ENCODE peak calls at places on chromosomes 5 and 9, in five cellular contexts. F, L, V, Q and A are unnamed samples.
A peak's percentile ranks its signal among the peaks of the same experiment; 100 is the strongest.

GRCh38 chr9:5949103-5949699 is 58.5 kb downstream of the MLANA start:
- DNase-seq in F (no peak), L (no peak), V (peak; percentile 30), Q (peak; percentile 27), A (peak; percentile 34)

GRCh38 chr5:120152472-120152871 is 311.6 kb upstream of the PRR16 start:
- DNase-seq in F (no peak), L (no peak), V (peak; percentile 94), Q (no peak), A (peak; percentile 30)

GRCh38 chr5:170280090-170280493 is 17.5 kb downstream of the LCP2 start:
- DNase-seq in F (peak; percentile 27), L (no peak), V (no peak), Q (peak; percentile 68), A (no peak)

GRCh38 chr9:94603259-94603776 is 9.7 kb upstream of the FBP2 start:
- DNase-seq in F (peak; percentile 75), L (peak; percentile 64), V (peak; percentile 90), Q (peak; percentile 88), A (peak; percentile 42)

GRCh38 chr5:109121225-109121624 is 288.5 kb downstream of the PJA2 start:
- DNase-seq in F (no peak), L (no peak), V (no peak), Q (no peak), A (no peak)

GRCh38 chr5:143041461-143041860 is 271.3 kb downstream of the ARHGAP26 start:
- DNase-seq in F (no peak), L (no peak), V (no peak), Q (no peak), A (no peak)

GRCh38 chr5:33425334-33425733 is 15.4 kb upstream of the TARS1 start:
- DNase-seq in F (no peak), L (no peak), V (no peak), Q (no peak), A (peak; percentile 15)

GRCh38 chr5:112908854-112909253 is 13.2 kb downstream of the REEP5 start:
- DNase-seq in F (no peak), L (no peak), V (no peak), Q (no peak), A (no peak)

GRCh38 chr5:157571357-157571827 is 4.2 kb downstream of the ADAM19 start:
- DNase-seq in F (no peak), L (peak; percentile 23), V (peak; percentile 78), Q (peak; percentile 99), A (peak; percentile 83)

GRCh38 chr9:113426701-113427100 is 16.2 kb downstream of the C9orf43 start:
- DNase-seq in F (no peak), L (no peak), V (no peak), Q (no peak), A (no peak)

GRCh38 chr5:173091981-173092380 is 35.8 kb downstream of the CREBRF start:
- DNase-seq in F (no peak), L (no peak), V (no peak), Q (no peak), A (no peak)

GRCh38 chr9:6845881-6846280 is 88.1 kb downstream of the KDM4C start:
- DNase-seq in F (peak; percentile 15), L (peak; percentile 9), V (peak; percentile 35), Q (peak; percentile 81), A (peak; percentile 5)

GRCh38 chr5:11174601-11175000 is 413.6 kb upstream of the DAP start:
- DNase-seq in F (no peak), L (no peak), V (no peak), Q (no peak), A (peak; percentile 88)

GRCh38 chr9:546235-546634 is 295.3 kb upstream of the DMRT1 start:
- DNase-seq in F (no peak), L (no peak), V (no peak), Q (peak; percentile 67), A (no peak)
- H3K4me2 ChIP-seq in F (no peak overlapping the region), L (peak overlapping the region; percentile 35), V (no peak overlapping the region), Q (no peak overlapping the region), A (no peak overlapping the region)

GRCh38 chr9:3912817-3913216 is 387.0 kb upstream of the RFX3 start:
- DNase-seq in F (peak; percentile 47), L (no peak), V (peak; percentile 58), Q (no peak), A (no peak)
- H3K18ac ChIP-seq in F (no peak overlapping the region), L (no peak overlapping the region), V (no peak overlapping the region), Q (no peak overlapping the region), A (no peak overlapping the region)

DNA sequence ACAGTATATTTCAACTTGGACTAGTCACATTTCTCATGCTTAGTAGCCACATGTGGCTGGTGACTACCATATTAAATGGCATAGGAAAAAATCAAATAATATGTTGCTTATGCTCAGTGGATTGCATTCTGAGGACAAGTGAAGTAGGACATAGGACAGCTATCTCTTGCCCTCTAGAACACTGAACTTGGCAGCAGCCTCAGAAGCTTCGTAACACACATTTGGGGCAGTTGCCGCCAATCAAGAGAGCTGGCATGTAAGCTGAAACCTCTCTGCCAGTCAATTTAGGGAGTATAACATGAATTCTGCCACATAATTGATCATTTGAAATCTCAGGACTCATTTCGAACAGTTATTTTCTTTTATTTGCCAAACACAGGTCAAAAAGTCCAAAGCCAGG is 505.5 kb downstream of the MAT2B start:
- DNase-seq in F (no peak), L (no peak), V (no peak), Q (no peak), A (no peak)
- H3K4me2 ChIP-seq in F (no peak overlapping the region), L (no peak overlapping the region), V (no peak overlapping the region), Q (no peak overlapping the region), A (no peak overlapping the region)

DNA sequence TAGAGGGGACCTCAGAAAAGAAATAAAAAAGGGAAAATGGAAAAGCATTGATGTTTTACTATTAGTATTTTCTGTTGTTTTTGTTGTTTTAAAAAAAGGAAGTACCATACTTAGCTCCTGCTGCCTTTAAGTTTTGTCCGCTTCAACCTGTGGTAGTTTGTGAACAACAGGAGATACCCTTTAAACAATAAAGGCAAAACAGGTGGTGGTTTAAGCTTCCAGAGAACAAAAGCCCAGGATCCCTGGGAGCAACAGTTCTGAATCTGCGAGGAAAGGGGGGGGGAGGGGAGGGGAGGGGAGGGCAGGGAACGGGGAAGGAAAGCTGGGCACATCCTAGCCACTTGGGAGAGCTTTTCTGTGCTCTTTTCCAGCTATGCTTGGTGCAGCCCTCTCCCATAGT is 2.1 kb upstream of the PSIP1 start:
- DNase-seq in F (no peak), L (peak; percentile 43), V (no peak), Q (peak; percentile 64), A (no peak)
- H3K18ac ChIP-seq in F (no peak overlapping the region), L (peak overlapping the region; percentile 89), V (no peak overlapping the region), Q (peak overlapping the region; percentile 57), A (no peak overlapping the region)

DNA sequence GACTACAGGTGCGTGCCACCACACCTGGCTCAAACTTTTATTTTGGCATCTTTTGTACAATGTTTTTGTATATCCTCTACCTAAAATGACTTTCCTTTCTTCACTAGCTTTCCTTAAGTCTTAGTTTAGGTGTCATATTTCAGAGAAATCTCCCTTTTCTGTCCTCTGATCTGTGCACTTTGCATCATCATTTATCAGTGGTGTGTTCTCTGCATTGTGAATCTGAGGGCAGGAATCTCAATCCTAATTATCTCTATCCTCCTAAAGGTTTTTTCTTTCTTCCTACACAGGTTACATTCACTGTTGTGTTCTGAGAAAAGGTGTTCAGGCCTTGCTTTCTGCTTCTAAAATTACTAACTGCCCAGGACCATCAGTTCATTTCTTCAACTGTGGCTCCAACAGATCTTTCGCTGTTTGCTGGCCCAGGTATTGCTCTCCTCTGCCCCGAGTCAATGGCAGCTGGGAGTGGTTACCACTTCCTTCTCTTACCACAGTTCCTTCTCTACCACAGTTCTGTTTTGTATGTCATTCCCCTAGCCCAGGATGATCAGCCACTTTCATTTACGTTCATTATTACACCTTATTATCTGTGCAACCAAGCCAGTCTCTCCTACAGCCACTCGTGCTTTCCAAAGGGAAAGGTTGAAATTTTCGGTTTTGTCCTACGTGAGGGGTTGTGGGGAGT is 14.0 kb downstream of the TGFBR1 start:
- DNase-seq in F (no peak), L (no peak), V (no peak), Q (no peak), A (no peak)
- H3K4me2 ChIP-seq in F (no peak overlapping the region), L (no peak overlapping the region), V (no peak overlapping the region), Q (no peak overlapping the region), A (no peak overlapping the region)

DNA sequence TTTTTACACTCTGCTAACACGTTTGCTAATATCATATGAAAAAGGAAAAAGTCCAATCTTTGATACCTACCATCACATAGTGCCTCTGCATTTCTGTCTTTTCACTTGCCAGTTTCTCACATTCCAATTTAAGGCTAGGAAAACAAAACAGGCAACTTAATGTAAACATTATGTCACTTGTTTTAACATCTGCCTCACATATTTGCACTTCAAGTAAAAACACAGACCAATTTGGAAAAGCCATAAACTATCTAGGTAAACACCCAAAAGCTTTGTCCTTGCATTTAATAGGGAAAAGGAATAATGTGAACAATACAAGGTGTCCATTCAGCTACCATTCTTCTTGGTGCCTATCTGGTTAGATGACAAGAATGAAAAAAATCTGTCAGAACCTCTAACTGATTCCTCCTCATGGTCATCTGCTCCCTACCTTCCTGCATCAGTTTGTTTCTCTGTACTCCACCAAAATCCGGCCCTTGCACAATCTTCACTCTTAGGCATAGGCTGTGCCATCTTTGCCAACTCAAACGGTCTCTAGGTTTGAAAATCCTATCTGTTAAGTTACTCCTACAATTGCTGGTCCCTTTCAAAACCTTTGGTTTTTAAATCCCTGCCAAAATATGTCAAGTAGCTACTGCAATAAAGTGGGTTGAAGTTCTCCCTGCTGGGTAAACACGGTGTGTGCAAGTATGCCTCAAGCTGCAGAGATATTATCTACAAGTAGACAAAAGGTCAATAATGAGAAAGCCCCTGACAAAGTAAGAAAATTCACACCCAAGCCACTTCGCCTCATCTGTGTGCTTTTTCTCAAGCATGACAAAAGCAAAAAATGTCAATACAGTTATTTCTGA is 3.4 kb downstream of the TLE1 start:
- DNase-seq in F (no peak), L (no peak), V (peak; percentile 48), Q (no peak), A (peak; percentile 44)
- H3K18ac ChIP-seq in F (no peak overlapping the region), L (no peak overlapping the region), V (no peak overlapping the region), Q (no peak overlapping the region), A (no peak overlapping the region)

DNA sequence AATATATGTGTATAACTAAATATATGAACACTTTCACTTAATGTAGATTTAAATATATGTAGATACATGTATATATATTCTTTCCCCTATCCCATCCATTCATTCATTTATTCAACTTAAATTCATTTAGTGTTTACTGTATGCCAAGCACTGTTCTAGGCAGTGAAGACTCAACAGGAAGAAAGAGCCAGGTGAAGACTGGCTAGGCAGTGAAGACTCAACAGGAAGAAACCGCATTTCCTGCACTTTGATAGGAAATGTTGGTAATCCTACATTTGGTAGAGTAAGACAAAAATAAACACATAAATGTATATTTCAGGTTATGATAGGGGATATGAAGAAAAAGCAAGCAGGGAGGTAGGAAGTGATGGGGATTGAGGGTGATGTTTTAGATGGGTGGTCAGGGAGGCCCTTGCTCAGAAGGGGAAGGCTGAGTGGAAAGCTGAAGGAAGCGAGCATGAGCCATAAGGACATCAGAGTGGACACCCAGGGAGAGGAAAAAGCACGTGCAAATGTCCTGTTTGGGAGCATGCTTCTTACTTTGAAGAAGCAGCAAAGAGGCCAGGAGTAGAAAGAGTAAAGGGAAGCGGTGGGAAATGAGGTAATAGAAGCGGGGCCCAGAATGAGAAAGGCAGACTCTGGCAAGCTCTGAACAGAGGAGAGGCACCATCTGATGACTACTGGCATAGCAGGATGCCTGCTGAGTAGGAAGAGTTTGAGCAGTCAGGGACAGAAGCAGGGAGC is 227.8 kb upstream of the MAP3K1 start:
- DNase-seq in F (no peak), L (no peak), V (no peak), Q (no peak), A (no peak)
- H3K4me2 ChIP-seq in F (no peak overlapping the region), L (no peak overlapping the region), V (no peak overlapping the region), Q (no peak overlapping the region), A (no peak overlapping the region)